ENCODE peak calls at places on chromosomes 3 and 15, in five cellular contexts. One of them, this sample, is unnamed. For H3K4me1, the result is how much of the 10 kb centered on the place peaks cover.

GRCh38 chr15:66580643-66581042 is 14.8 kb upstream of the LCTL start:
- DNase-seq in breast epithelium: no peak
- DNase-seq in cardiac muscle cell: no peak
- DNase-seq in right cardiac atrium: peak
- DNase-seq in ovary: no peak
- DNase-seq in this sample: no peak

GRCh38 chr15:69597061-69597592 is 144.5 kb downstream of the RPLP1 start:
- DNase-seq in breast epithelium: no peak
- DNase-seq in cardiac muscle cell: no peak
- DNase-seq in right cardiac atrium: no peak
- DNase-seq in ovary: no peak
- DNase-seq in this sample: no peak

GRCh38 chr15:101024111-101024695 is 105.0 kb downstream of the LRRK1 start:
- DNase-seq in breast epithelium: no peak
- DNase-seq in cardiac muscle cell: no peak
- DNase-seq in right cardiac atrium: peak
- DNase-seq in ovary: peak
- DNase-seq in this sample: peak

GRCh38 chr15:61141497-61142125 is 87.5 kb downstream of the RORA start:
- DNase-seq in breast epithelium: no peak
- DNase-seq in cardiac muscle cell: no peak
- DNase-seq in right cardiac atrium: no peak
- DNase-seq in ovary: no peak
- DNase-seq in this sample: no peak

GRCh38 chr3:195914648-195915473 is 6.5 kb upstream of the TNK2 start:
- DNase-seq in breast epithelium: peak
- DNase-seq in cardiac muscle cell: peak
- DNase-seq in right cardiac atrium: peak
- DNase-seq in ovary: peak
- DNase-seq in this sample: peak

GRCh38 chr3:185825639-185826481 is 1.0 kb upstream of the IGF2BP2 start:
- DNase-seq in breast epithelium: no peak
- DNase-seq in cardiac muscle cell: peak
- DNase-seq in right cardiac atrium: peak
- DNase-seq in ovary: peak
- DNase-seq in this sample: peak

GRCh38 chr15:59632714-59633113 is 21.1 kb downstream of the GCNT3 start:
- DNase-seq in breast epithelium: no peak
- DNase-seq in cardiac muscle cell: peak
- DNase-seq in right cardiac atrium: no peak
- DNase-seq in ovary: no peak
- DNase-seq in this sample: no peak

GRCh38 chr3:171526146-171526545 is 65.9 kb upstream of the TNIK start:
- DNase-seq in breast epithelium: no peak
- DNase-seq in cardiac muscle cell: no peak
- DNase-seq in right cardiac atrium: no peak
- DNase-seq in ovary: no peak
- DNase-seq in this sample: no peak

GRCh38 chr3:170632780-170633179 is 46.9 kb upstream of the SLC7A14 start:
- DNase-seq in breast epithelium: no peak
- DNase-seq in cardiac muscle cell: no peak
- DNase-seq in right cardiac atrium: no peak
- DNase-seq in ovary: no peak
- DNase-seq in this sample: no peak

GRCh38 chr3:58691997-58692396 is 25.4 kb upstream of the FAM3D start:
- DNase-seq in breast epithelium: no peak
- DNase-seq in cardiac muscle cell: peak
- DNase-seq in right cardiac atrium: no peak
- DNase-seq in ovary: no peak
- DNase-seq in this sample: no peak

GRCh38 chr3:181726351-181727121 is 14.8 kb downstream of the SOX2 start:
- DNase-seq in breast epithelium: no peak
- DNase-seq in cardiac muscle cell: peak
- DNase-seq in right cardiac atrium: no peak
- DNase-seq in ovary: no peak
- DNase-seq in this sample: no peak

GRCh38 chr3:35305406-35305805 is 333.9 kb upstream of the ARPP21 start:
- DNase-seq in breast epithelium: no peak
- DNase-seq in cardiac muscle cell: no peak
- DNase-seq in right cardiac atrium: no peak
- DNase-seq in ovary: no peak
- DNase-seq in this sample: no peak

GRCh38 chr3:165254812-165255211 is 58.6 kb upstream of the SLITRK3 start:
- DNase-seq in breast epithelium: no peak
- DNase-seq in cardiac muscle cell: peak
- DNase-seq in right cardiac atrium: no peak
- DNase-seq in ovary: no peak
- DNase-seq in this sample: no peak

GRCh38 chr15:45126535-45127158 is 3.0 kb downstream of the DUOXA1 start:
- DNase-seq in breast epithelium: no peak
- DNase-seq in cardiac muscle cell: peak
- DNase-seq in right cardiac atrium: no peak
- DNase-seq in ovary: no peak
- DNase-seq in this sample: peak

GRCh38 chr3:132311860-132312259 is 5.3 kb upstream of the ACP3 start:
- DNase-seq in breast epithelium: no peak
- DNase-seq in cardiac muscle cell: no peak
- DNase-seq in right cardiac atrium: no peak
- DNase-seq in ovary: no peak
- DNase-seq in this sample: no peak

GRCh38 chr15:56491110-56491722 is 26.3 kb upstream of the MNS1 start:
- DNase-seq in breast epithelium: no peak
- DNase-seq in cardiac muscle cell: peak
- DNase-seq in right cardiac atrium: peak
- DNase-seq in ovary: peak
- DNase-seq in this sample: peak

GRCh38 chr15:72112111-72112510 is 5.8 kb downstream of the MYO9A start:
- DNase-seq in breast epithelium: no peak
- DNase-seq in cardiac muscle cell: no peak
- DNase-seq in right cardiac atrium: no peak
- DNase-seq in ovary: no peak
- DNase-seq in this sample: no peak

GRCh38 chr3:138786788-138787276 is 47.9 kb downstream of the PIK3CB start:
- DNase-seq in breast epithelium: no peak
- DNase-seq in cardiac muscle cell: no peak
- DNase-seq in right cardiac atrium: no peak
- DNase-seq in ovary: no peak
- DNase-seq in this sample: peak

GRCh38 chr3:160163259-160163878 is 61.9 kb upstream of the C3orf80 start:
- DNase-seq in breast epithelium: no peak
- DNase-seq in cardiac muscle cell: peak
- DNase-seq in right cardiac atrium: no peak
- DNase-seq in ovary: no peak
- DNase-seq in this sample: no peak

GRCh38 chr15:63860161-63860954 is 26.6 kb upstream of the HERC1 start:
- DNase-seq in breast epithelium: no peak
- DNase-seq in cardiac muscle cell: no peak
- DNase-seq in right cardiac atrium: no peak
- DNase-seq in ovary: no peak
- DNase-seq in this sample: no peak

GRCh38 chr15:67771201-67771600 is 54.1 kb upstream of the SKOR1 start:
- DNase-seq in breast epithelium: no peak
- DNase-seq in cardiac muscle cell: peak
- DNase-seq in right cardiac atrium: no peak
- DNase-seq in ovary: no peak
- DNase-seq in this sample: no peak
- H3K4me1 ChIP-seq in breast epithelium: under half
- H3K4me1 ChIP-seq in cardiac muscle cell: under half
- H3K4me1 ChIP-seq in right cardiac atrium: under half
- H3K4me1 ChIP-seq in ovary: under half
- H3K4me1 ChIP-seq in this sample: under half

GRCh38 chr3:69197922-69198540 is 75.6 kb upstream of the LMOD3 start:
- DNase-seq in breast epithelium: no peak
- DNase-seq in cardiac muscle cell: no peak
- DNase-seq in right cardiac atrium: no peak
- DNase-seq in ovary: no peak
- DNase-seq in this sample: no peak

GRCh38 chr3:69196876-69197275 is 74.5 kb upstream of the LMOD3 start:
- DNase-seq in breast epithelium: no peak
- DNase-seq in cardiac muscle cell: no peak
- DNase-seq in right cardiac atrium: no peak
- DNase-seq in ovary: no peak
- DNase-seq in this sample: no peak

GRCh38 chr3:69197455-69197854 is 75.1 kb upstream of the LMOD3 start:
- DNase-seq in breast epithelium: no peak
- DNase-seq in cardiac muscle cell: no peak
- DNase-seq in right cardiac atrium: no peak
- DNase-seq in ovary: no peak
- DNase-seq in this sample: no peak

GRCh38 chr3:69193749-69194148 is 71.4 kb upstream of the LMOD3 start:
- DNase-seq in breast epithelium: no peak
- DNase-seq in cardiac muscle cell: no peak
- DNase-seq in right cardiac atrium: no peak
- DNase-seq in ovary: no peak
- DNase-seq in this sample: no peak

GRCh38 chr3:69194431-69195183 is 72.2 kb upstream of the LMOD3 start:
- DNase-seq in breast epithelium: no peak
- DNase-seq in cardiac muscle cell: no peak
- DNase-seq in right cardiac atrium: no peak
- DNase-seq in ovary: no peak
- DNase-seq in this sample: no peak
- H3K4me3 ChIP-seq in breast epithelium: no peak
- H3K4me3 ChIP-seq in cardiac muscle cell: no peak
- H3K4me3 ChIP-seq in right cardiac atrium: no peak
- H3K4me3 ChIP-seq in ovary: no peak
- H3K4me3 ChIP-seq in this sample: no peak

GRCh38 chr15:37926136-37926535 is 8.3 kb upstream of the TMCO5A start:
- DNase-seq in breast epithelium: no peak
- DNase-seq in cardiac muscle cell: no peak
- DNase-seq in right cardiac atrium: no peak
- DNase-seq in ovary: no peak
- DNase-seq in this sample: no peak

GRCh38 chr15:37921527-37922385 is 12.7 kb upstream of the TMCO5A start:
- DNase-seq in breast epithelium: no peak
- DNase-seq in cardiac muscle cell: no peak
- DNase-seq in right cardiac atrium: no peak
- DNase-seq in ovary: no peak
- DNase-seq in this sample: no peak
- H3K27ac ChIP-seq in breast epithelium: no peak
- H3K27ac ChIP-seq in cardiac muscle cell: no peak
- H3K27ac ChIP-seq in right cardiac atrium: no peak
- H3K27ac ChIP-seq in ovary: no peak
- H3K27ac ChIP-seq in this sample: no peak

GRCh38 chr3:128100126-128100525 is 23.5 kb downstream of the RUVBL1 start:
- DNase-seq in breast epithelium: no peak
- DNase-seq in cardiac muscle cell: no peak
- DNase-seq in right cardiac atrium: no peak
- DNase-seq in ovary: no peak
- DNase-seq in this sample: no peak

GRCh38 chr3:128091586-128091985 is 32.0 kb downstream of the RUVBL1 start:
- DNase-seq in breast epithelium: no peak
- DNase-seq in cardiac muscle cell: no peak
- DNase-seq in right cardiac atrium: no peak
- DNase-seq in ovary: no peak
- DNase-seq in this sample: no peak

GRCh38 chr3:128094295-128095151 is 29.1 kb downstream of the RUVBL1 start:
- DNase-seq in breast epithelium: no peak
- DNase-seq in cardiac muscle cell: no peak
- DNase-seq in right cardiac atrium: no peak
- DNase-seq in ovary: no peak
- DNase-seq in this sample: no peak

GRCh38 chr3:128098234-128098633 is 25.4 kb downstream of the RUVBL1 start:
- DNase-seq in breast epithelium: no peak
- DNase-seq in cardiac muscle cell: no peak
- DNase-seq in right cardiac atrium: no peak
- DNase-seq in ovary: no peak
- DNase-seq in this sample: no peak

DNA sequence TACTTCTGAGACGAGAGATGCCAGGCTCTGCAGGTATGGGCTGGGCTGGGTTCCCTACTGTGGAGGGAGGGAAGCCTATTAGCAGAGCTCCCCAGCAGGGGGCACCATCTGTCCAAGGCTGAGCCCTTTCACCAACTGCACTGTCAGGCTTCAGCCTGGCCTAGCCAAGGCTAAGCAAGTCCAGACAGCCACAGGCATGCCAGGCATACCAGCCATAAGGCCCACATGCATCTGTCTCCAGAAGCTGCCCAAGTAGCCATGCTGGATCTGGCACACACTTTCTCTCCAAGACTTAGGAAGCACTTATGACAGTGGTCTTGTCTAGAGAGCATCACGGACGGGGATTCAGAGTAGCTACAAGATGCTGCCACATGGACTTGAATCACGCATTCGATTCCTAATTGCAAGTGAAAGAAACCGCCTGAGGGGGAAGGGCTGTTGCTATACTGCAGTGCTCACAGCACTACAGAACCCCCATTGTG is 28.3 kb downstream of the RUVBL1 start:
- DNase-seq in breast epithelium: peak
- DNase-seq in cardiac muscle cell: peak
- DNase-seq in right cardiac atrium: peak
- DNase-seq in ovary: peak
- DNase-seq in this sample: peak
- H3K4me1 ChIP-seq in breast epithelium: under half
- H3K4me1 ChIP-seq in cardiac muscle cell: under half
- H3K4me1 ChIP-seq in right cardiac atrium: under half
- H3K4me1 ChIP-seq in ovary: under half
- H3K4me1 ChIP-seq in this sample: under half

GRCh38 chr3:126345641-126346460 is 11.4 kb downstream of the KLF15 start:
- DNase-seq in breast epithelium: peak
- DNase-seq in cardiac muscle cell: no peak
- DNase-seq in right cardiac atrium: no peak
- DNase-seq in ovary: peak
- DNase-seq in this sample: peak
- H3K4me3 ChIP-seq in breast epithelium: no peak
- H3K4me3 ChIP-seq in cardiac muscle cell: no peak
- H3K4me3 ChIP-seq in right cardiac atrium: no peak
- H3K4me3 ChIP-seq in ovary: no peak
- H3K4me3 ChIP-seq in this sample: no peak

This sample was measured in colonic mucosa.